ENCODE peak calls at places on chromosome 21, in five cellular contexts. One of them, this sample, is unnamed.

GRCh38 chr21:45537111-45537745 is 5.0 kb downstream of the SLC19A1 start:
- DNase-seq in HepG2: no peak
- DNase-seq in GM12891: no peak
- DNase-seq in right lobe of liver: peak
- DNase-seq in IMR-90: no peak
- DNase-seq in this sample: no peak

GRCh38 chr21:15667010-15667409 is 62.8 kb upstream of the USP25 start:
- DNase-seq in HepG2: no peak
- DNase-seq in GM12891: no peak
- DNase-seq in right lobe of liver: no peak
- DNase-seq in IMR-90: peak
- DNase-seq in this sample: peak

GRCh38 chr21:39958731-39959130 is 91.5 kb downstream of the PCP4 start:
- DNase-seq in HepG2: no peak
- DNase-seq in GM12891: no peak
- DNase-seq in right lobe of liver: no peak
- DNase-seq in IMR-90: no peak
- DNase-seq in this sample: no peak

GRCh38 chr21:34579411-34579810 is 35.5 kb downstream of the RCAN1 start:
- DNase-seq in HepG2: no peak
- DNase-seq in GM12891: no peak
- DNase-seq in right lobe of liver: no peak
- DNase-seq in IMR-90: peak
- DNase-seq in this sample: peak

GRCh38 chr21:44836666-44837471 is 19.0 kb upstream of the SUMO3 start:
- DNase-seq in HepG2: peak
- DNase-seq in GM12891: no peak
- DNase-seq in right lobe of liver: peak
- DNase-seq in IMR-90: no peak
- DNase-seq in this sample: peak

GRCh38 chr21:20646431-20646830 is 351.8 kb upstream of the NCAM2 start:
- DNase-seq in HepG2: no peak
- DNase-seq in GM12891: no peak
- DNase-seq in right lobe of liver: no peak
- DNase-seq in IMR-90: no peak
- DNase-seq in this sample: no peak

GRCh38 chr21:32321480-32321879 is 22.8 kb downstream of the MRAP start:
- DNase-seq in HepG2: no peak
- DNase-seq in GM12891: no peak
- DNase-seq in right lobe of liver: no peak
- DNase-seq in IMR-90: no peak
- DNase-seq in this sample: no peak

GRCh38 chr21:33541105-33541711 is 709 bp downstream of the GART start:
- DNase-seq in HepG2: peak
- DNase-seq in GM12891: no peak
- DNase-seq in right lobe of liver: no peak
- DNase-seq in IMR-90: peak
- DNase-seq in this sample: no peak

GRCh38 chr21:25929859-25930520 is 195.2 kb downstream of the GABPA start:
- DNase-seq in HepG2: no peak
- DNase-seq in GM12891: no peak
- DNase-seq in right lobe of liver: no peak
- DNase-seq in IMR-90: peak
- DNase-seq in this sample: no peak

GRCh38 chr21:27024971-27025370 is 58.1 kb upstream of the ADAMTS5 start:
- DNase-seq in HepG2: no peak
- DNase-seq in GM12891: no peak
- DNase-seq in right lobe of liver: no peak
- DNase-seq in IMR-90: peak
- DNase-seq in this sample: no peak

GRCh38 chr21:22575165-22575584 is 1577.0 kb downstream of the NCAM2 start:
- DNase-seq in HepG2: no peak
- DNase-seq in GM12891: no peak
- DNase-seq in right lobe of liver: no peak
- DNase-seq in IMR-90: no peak
- DNase-seq in this sample: peak

GRCh38 chr21:27806261-27806660 is 839.4 kb upstream of the ADAMTS5 start:
- DNase-seq in HepG2: no peak
- DNase-seq in GM12891: no peak
- DNase-seq in right lobe of liver: no peak
- DNase-seq in IMR-90: peak
- DNase-seq in this sample: no peak

GRCh38 chr21:44283953-44284352 is 1.7 kb upstream of the AIRE start:
- DNase-seq in HepG2: no peak
- DNase-seq in GM12891: no peak
- DNase-seq in right lobe of liver: peak
- DNase-seq in IMR-90: no peak
- DNase-seq in this sample: no peak

GRCh38 chr21:34037446-34037845 is 35.9 kb upstream of the MRPS6 start:
- DNase-seq in HepG2: no peak
- DNase-seq in GM12891: no peak
- DNase-seq in right lobe of liver: no peak
- DNase-seq in IMR-90: peak
- DNase-seq in this sample: peak

GRCh38 chr21:25214676-25215075 is 392.6 kb downstream of the MRPL39 start:
- DNase-seq in HepG2: no peak
- DNase-seq in GM12891: no peak
- DNase-seq in right lobe of liver: no peak
- DNase-seq in IMR-90: no peak
- DNase-seq in this sample: no peak

GRCh38 chr21:32088471-32088870 is 190.4 kb downstream of the MIS18A start:
- DNase-seq in HepG2: no peak
- DNase-seq in GM12891: no peak
- DNase-seq in right lobe of liver: no peak
- DNase-seq in IMR-90: no peak
- DNase-seq in this sample: no peak

GRCh38 chr21:32004281-32004680 is 131.5 kb downstream of the HUNK start:
- DNase-seq in HepG2: no peak
- DNase-seq in GM12891: no peak
- DNase-seq in right lobe of liver: no peak
- DNase-seq in IMR-90: no peak
- DNase-seq in this sample: no peak

GRCh38 chr21:46183910-46184624 is at the start of gene SPATC1L:
- DNase-seq in HepG2: peak
- DNase-seq in GM12891: peak
- DNase-seq in right lobe of liver: no peak
- DNase-seq in IMR-90: peak
- DNase-seq in this sample: peak

GRCh38 chr21:45283019-45283610 is 4.6 kb downstream of the POFUT2 start:
- DNase-seq in HepG2: no peak
- DNase-seq in GM12891: no peak
- DNase-seq in right lobe of liver: no peak
- DNase-seq in IMR-90: no peak
- DNase-seq in this sample: no peak

GRCh38 chr21:27423073-27423472 is 456.2 kb upstream of the ADAMTS5 start:
- DNase-seq in HepG2: no peak
- DNase-seq in GM12891: no peak
- DNase-seq in right lobe of liver: no peak
- DNase-seq in IMR-90: peak
- DNase-seq in this sample: peak

GRCh38 chr21:45289655-45290515 is 2.2 kb upstream of the POFUT2 start:
- DNase-seq in HepG2: no peak
- DNase-seq in GM12891: no peak
- DNase-seq in right lobe of liver: no peak
- DNase-seq in IMR-90: peak
- DNase-seq in this sample: no peak

GRCh38 chr21:35420658-35421057 is 371.6 kb upstream of the RUNX1 start:
- DNase-seq in HepG2: no peak
- DNase-seq in GM12891: no peak
- DNase-seq in right lobe of liver: no peak
- DNase-seq in IMR-90: no peak
- DNase-seq in this sample: no peak

GRCh38 chr21:15729346-15729673 is 472 bp upstream of the USP25 start:
- DNase-seq in HepG2: no peak
- DNase-seq in GM12891: no peak
- DNase-seq in right lobe of liver: no peak
- DNase-seq in IMR-90: peak
- DNase-seq in this sample: no peak

GRCh38 chr21:22314963-22315362 is 1316.8 kb downstream of the NCAM2 start:
- DNase-seq in HepG2: no peak
- DNase-seq in GM12891: no peak
- DNase-seq in right lobe of liver: no peak
- DNase-seq in IMR-90: no peak
- DNase-seq in this sample: no peak

GRCh38 chr21:43727571-43728466 is 8.9 kb downstream of the PDXK start:
- DNase-seq in HepG2: peak
- DNase-seq in GM12891: no peak
- DNase-seq in right lobe of liver: peak
- DNase-seq in IMR-90: peak
- DNase-seq in this sample: peak

GRCh38 chr21:23853796-23854379 is 1753.4 kb downstream of the MRPL39 start:
- DNase-seq in HepG2: no peak
- DNase-seq in GM12891: peak
- DNase-seq in right lobe of liver: no peak
- DNase-seq in IMR-90: peak
- DNase-seq in this sample: no peak

GRCh38 chr21:35203093-35204021 is 154.3 kb upstream of the RUNX1 start:
- DNase-seq in HepG2: no peak
- DNase-seq in GM12891: no peak
- DNase-seq in right lobe of liver: no peak
- DNase-seq in IMR-90: peak
- DNase-seq in this sample: no peak

GRCh38 chr21:39613029-39613934 is 542 bp downstream of the B3GALT5 start:
- DNase-seq in HepG2: no peak
- DNase-seq in GM12891: no peak
- DNase-seq in right lobe of liver: no peak
- DNase-seq in IMR-90: no peak
- DNase-seq in this sample: no peak

GRCh38 chr21:14263879-14264278 is 47.9 kb downstream of the RBM11 start:
- DNase-seq in HepG2: no peak
- DNase-seq in GM12891: no peak
- DNase-seq in right lobe of liver: no peak
- DNase-seq in IMR-90: no peak
- DNase-seq in this sample: no peak

GRCh38 chr21:16145479-16145878 is 415.7 kb downstream of the USP25 start:
- DNase-seq in HepG2: no peak
- DNase-seq in GM12891: no peak
- DNase-seq in right lobe of liver: no peak
- DNase-seq in IMR-90: no peak
- DNase-seq in this sample: no peak

GRCh38 chr21:44418108-44418875 is 37.0 kb upstream of the LRRC3 start:
- DNase-seq in HepG2: no peak
- DNase-seq in GM12891: no peak
- DNase-seq in right lobe of liver: peak
- DNase-seq in IMR-90: no peak
- DNase-seq in this sample: no peak

GRCh38 chr21:45886610-45887026 is 95.0 kb upstream of the COL6A1 start:
- DNase-seq in HepG2: no peak
- DNase-seq in GM12891: no peak
- DNase-seq in right lobe of liver: peak
- DNase-seq in IMR-90: no peak
- DNase-seq in this sample: no peak

GRCh38 chr21:26491663-26492062 is 81.4 kb downstream of the CYYR1 start:
- DNase-seq in HepG2: no peak
- DNase-seq in GM12891: no peak
- DNase-seq in right lobe of liver: no peak
- DNase-seq in IMR-90: no peak
- DNase-seq in this sample: no peak

GRCh38 chr21:15289896-15290841 is 225.4 kb upstream of the NRIP1 start:
- DNase-seq in HepG2: peak
- DNase-seq in GM12891: no peak
- DNase-seq in right lobe of liver: peak
- DNase-seq in IMR-90: no peak
- DNase-seq in this sample: peak

GRCh38 chr21:34745557-34746255 is 76.9 kb downstream of the CLIC6 start:
- DNase-seq in HepG2: peak
- DNase-seq in GM12891: peak
- DNase-seq in right lobe of liver: peak
- DNase-seq in IMR-90: peak
- DNase-seq in this sample: peak

GRCh38 chr21:25370311-25370744 is 237.0 kb downstream of the MRPL39 start:
- DNase-seq in HepG2: no peak
- DNase-seq in GM12891: no peak
- DNase-seq in right lobe of liver: no peak
- DNase-seq in IMR-90: peak
- DNase-seq in this sample: peak

GRCh38 chr21:21003701-21004100 is 5.5 kb downstream of the NCAM2 start:
- DNase-seq in HepG2: peak
- DNase-seq in GM12891: no peak
- DNase-seq in right lobe of liver: no peak
- DNase-seq in IMR-90: peak
- DNase-seq in this sample: no peak

GRCh38 chr21:45590246-45590725 is 48.0 kb upstream of the SLC19A1 start:
- DNase-seq in HepG2: no peak
- DNase-seq in GM12891: peak
- DNase-seq in right lobe of liver: peak
- DNase-seq in IMR-90: peak
- DNase-seq in this sample: no peak

GRCh38 chr21:29299906-29300546 is 1.3 kb downstream of the BACH1 start:
- DNase-seq in HepG2: peak
- DNase-seq in GM12891: no peak
- DNase-seq in right lobe of liver: peak
- DNase-seq in IMR-90: peak
- DNase-seq in this sample: peak
- TF ChIP-seq POLR2A in HepG2: no peak
- TF ChIP-seq POLR2A in GM12891: no peak
- TF ChIP-seq POLR2A in right lobe of liver: peak
- TF ChIP-seq POLR2A in IMR-90: peak
- TF ChIP-seq POLR2A in this sample: no peak

DNA sequence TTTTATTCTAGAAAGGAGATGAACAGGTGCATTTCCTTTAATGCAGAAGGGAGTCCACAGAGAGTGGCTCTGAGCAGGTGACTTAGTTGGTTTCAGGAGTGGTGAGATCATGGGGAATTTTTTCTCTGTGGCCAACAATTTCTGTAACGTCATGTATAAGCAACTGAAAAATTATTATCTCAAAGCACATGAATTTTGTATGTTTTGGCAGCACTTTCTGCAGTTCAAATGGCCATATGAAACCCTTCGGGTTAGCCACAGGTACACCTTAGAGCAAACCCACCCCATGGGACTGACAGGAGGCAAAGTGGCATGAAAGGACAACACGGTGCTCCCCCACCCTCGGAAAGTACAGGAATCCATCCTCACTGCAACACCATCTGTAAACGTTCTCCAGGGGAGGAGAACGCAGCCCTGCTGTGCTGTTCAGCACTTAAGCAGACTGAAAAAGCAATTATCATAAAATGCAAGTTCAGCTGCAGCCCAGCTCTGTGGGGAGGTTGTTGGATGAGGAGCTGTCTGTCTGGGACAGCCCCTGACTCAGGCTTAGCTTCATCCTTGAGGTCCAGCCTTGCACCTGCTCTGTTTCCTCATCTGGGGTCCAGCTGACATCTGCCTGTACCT is 55.8 kb upstream of the CLDN14 start:
- DNase-seq in HepG2: no peak
- DNase-seq in GM12891: peak
- DNase-seq in right lobe of liver: no peak
- DNase-seq in IMR-90: no peak
- DNase-seq in this sample: no peak
- TF ChIP-seq POLR2A in HepG2: no peak
- TF ChIP-seq POLR2A in GM12891: peak
- TF ChIP-seq POLR2A in right lobe of liver: no peak
- TF ChIP-seq POLR2A in IMR-90: no peak
- TF ChIP-seq POLR2A in this sample: no peak

GRCh38 chr21:38499296-38499695 is 1.0 kb upstream of the ERG start:
- DNase-seq in HepG2: no peak
- DNase-seq in GM12891: no peak
- DNase-seq in right lobe of liver: no peak
- DNase-seq in IMR-90: no peak
- DNase-seq in this sample: no peak
- TF ChIP-seq POLR2A in HepG2: no peak
- TF ChIP-seq POLR2A in GM12891: no peak
- TF ChIP-seq POLR2A in right lobe of liver: no peak
- TF ChIP-seq POLR2A in IMR-90: no peak
- TF ChIP-seq POLR2A in this sample: no peak

GRCh38 chr21:42315296-42315891 is at the start of gene TFF3:
- DNase-seq in HepG2: peak
- DNase-seq in GM12891: no peak
- DNase-seq in right lobe of liver: no peak
- DNase-seq in IMR-90: no peak
- DNase-seq in this sample: no peak
- TF ChIP-seq POLR2A in HepG2: peak
- TF ChIP-seq POLR2A in GM12891: no peak
- TF ChIP-seq POLR2A in right lobe of liver: no peak
- TF ChIP-seq POLR2A in IMR-90: no peak
- TF ChIP-seq POLR2A in this sample: no peak